ENCODE peak calls at places on chromosomes 5 and 9, in six cellular contexts. U is B cell, I is coronary artery, N is fibroblast of lung, P is A549, W is omental fat pad. H is an unnamed sample.
A peak's percentile ranks its signal among the peaks of the same experiment; 100 is the strongest.

GRCh38 chr9:27436234-27436633 is 87.9 kb upstream of the IFNK start:
- DNase-seq in U (no peak), I (no peak), N (no peak), P (no peak), W (no peak), H (no peak)

GRCh38 chr5:132102101-132102701 is 28.6 kb downstream of the CSF2 start:
- DNase-seq in U (no peak), I (no peak), N (no peak), P (no peak), W (no peak), H (no peak)

GRCh38 chr5:76794871-76795270 is 24.0 kb upstream of the F2RL1 start:
- DNase-seq in U (no peak), I (no peak), N (peak; percentile 79), P (no peak), W (no peak), H (no peak)

GRCh38 chr5:37090781-37091180 is 158.4 kb downstream of the CPLANE1 start:
- DNase-seq in U (no peak), I (no peak), N (peak; percentile 50), P (no peak), W (no peak), H (no peak)

GRCh38 chr5:15513379-15513778 is 13.4 kb downstream of the FBXL7 start:
- DNase-seq in U (no peak), I (no peak), N (no peak), P (no peak), W (no peak), H (no peak)

GRCh38 chr5:89580976-89581375 is 698.0 kb upstream of the MEF2C start:
- DNase-seq in U (peak; percentile 12), I (no peak), N (no peak), P (no peak), W (no peak), H (no peak)

GRCh38 chr9:32579706-32580331 is 6.9 kb upstream of the NDUFB6 start:
- DNase-seq in U (peak; percentile 80), I (no peak), N (peak; percentile 72), P (peak; percentile 28), W (peak; percentile 84), H (peak; percentile 50)

GRCh38 chr5:109146611-109147010 is 263.2 kb downstream of the PJA2 start:
- DNase-seq in U (no peak), I (no peak), N (peak; percentile 61), P (no peak), W (no peak), H (no peak)

GRCh38 chr9:10661376-10661775 is 48.6 kb upstream of the PTPRD start:
- DNase-seq in U (no peak), I (no peak), N (no peak), P (no peak), W (no peak), H (no peak)

GRCh38 chr5:115398726-115399125 is 102.3 kb upstream of the CCDC112 start:
- DNase-seq in U (no peak), I (no peak), N (peak; percentile 93), P (no peak), W (no peak), H (no peak)

GRCh38 chr5:52896524-52897237 is 92.5 kb upstream of the ITGA2 start:
- DNase-seq in U (no peak), I (no peak), N (no peak), P (no peak), W (no peak), H (no peak)

GRCh38 chr9:137672907-137673791 is 54.3 kb downstream of the EHMT1 start:
- DNase-seq in U (peak; percentile 75), I (no peak), N (peak; percentile 85), P (peak; percentile 67), W (no peak), H (peak; percentile 84)

GRCh38 chr9:126839301-126839700 is 21.1 kb upstream of the ZBTB34 start:
- DNase-seq in U (no peak), I (no peak), N (no peak), P (no peak), W (no peak), H (no peak)

GRCh38 chr5:112921031-112921832 is 795 bp downstream of the REEP5 start:
- DNase-seq in U (peak; percentile 71), I (peak; percentile 78), N (peak; percentile 63), P (peak; percentile 69), W (peak; percentile 35), H (peak; percentile 73)

GRCh38 chr9:124975131-124975530 is 34.2 kb upstream of the GOLGA1 start:
- DNase-seq in U (no peak), I (no peak), N (no peak), P (no peak), W (no peak), H (no peak)

GRCh38 chr9:127898433-127899199 is 787 bp downstream of the ST6GALNAC6 start:
- DNase-seq in U (no peak), I (peak; percentile 83), N (peak; percentile 90), P (no peak), W (no peak), H (peak; percentile 50)

GRCh38 chr5:69083412-69083811 is 10.4 kb upstream of the SLC30A5 start:
- DNase-seq in U (no peak), I (no peak), N (no peak), P (no peak), W (no peak), H (no peak)

DNA sequence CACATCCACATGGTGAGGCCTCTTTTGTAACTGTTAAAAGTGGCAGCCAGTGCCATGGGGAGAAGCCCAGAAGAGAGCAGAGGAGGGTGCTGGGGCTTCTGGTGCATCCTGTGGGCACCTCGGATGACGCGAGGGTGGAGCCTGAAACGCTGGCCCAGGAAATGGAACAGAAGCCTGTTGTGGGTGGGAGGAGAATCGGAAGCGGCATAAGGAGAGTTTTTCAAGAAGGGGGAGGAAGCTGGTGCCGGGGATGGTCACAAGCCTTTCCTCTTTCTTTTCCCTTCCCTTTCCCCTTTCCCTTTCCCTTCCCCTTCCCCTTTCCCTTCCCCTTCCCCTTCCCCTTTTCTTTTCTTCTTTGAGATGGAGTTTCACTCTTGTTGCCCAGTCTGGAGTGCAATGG is 12.9 kb downstream of the ANKRD33B start:
- DNase-seq in U (no peak), I (no peak), N (no peak), P (no peak), W (no peak), H (no peak)
- TF ChIP-seq CTCF in U (no peak), I (no peak), N (no peak), P (no peak), W (no peak), H (no peak)

GRCh38 chr5:139711067-139711851 is 63.1 kb downstream of the CXXC5 start:
- DNase-seq in U (peak; percentile 77), I (no peak), N (no peak), P (peak; percentile 31), W (no peak), H (peak; percentile 70)
- TF ChIP-seq CTCF in U (no peak), I (no peak), N (no peak), P (no peak), W (no peak), H (peak; percentile 37)

GRCh38 chr5:61139094-61139873 is 23.0 kb downstream of the SMIM15 start:
- DNase-seq in U (no peak), I (no peak), N (no peak), P (no peak), W (no peak), H (no peak)
- TF ChIP-seq CTCF in U (no peak), I (no peak), N (no peak), P (peak; percentile 27), W (no peak), H (no peak)

DNA sequence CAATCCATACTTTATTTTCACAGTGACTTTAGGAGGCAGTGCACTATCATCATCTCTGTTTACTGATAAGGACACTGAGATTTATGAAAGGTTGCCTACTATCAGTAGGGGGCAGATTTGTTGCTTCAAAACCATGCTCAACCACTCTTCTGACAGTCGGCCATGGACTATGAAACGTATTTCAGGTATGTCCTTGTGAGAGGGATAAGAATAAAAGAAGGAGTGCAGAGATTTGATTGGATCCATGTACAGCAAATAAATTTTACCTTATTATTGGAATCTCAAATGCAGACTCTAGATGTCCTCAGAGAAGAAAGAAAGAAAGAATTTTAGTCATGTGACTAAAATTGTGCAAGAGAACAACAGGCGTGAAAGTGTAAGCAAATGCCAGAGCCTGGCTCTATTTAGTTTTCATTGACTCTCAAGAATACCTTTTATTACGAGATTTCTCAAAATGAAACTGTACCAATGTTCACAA is 296.6 kb upstream of the RASA1 start:
- DNase-seq in U (peak; percentile 3), I (no peak), N (peak; percentile 48), P (no peak), W (no peak), H (no peak)
- TF ChIP-seq CTCF in U (peak; percentile 18), I (no peak), N (no peak), P (no peak), W (no peak), H (peak; percentile 36)

GRCh38 chr5:1769017-1769640 is 30.5 kb downstream of the MRPL36 start:
- DNase-seq in U (no peak), I (no peak), N (no peak), P (no peak), W (no peak), H (no peak)

GRCh38 chr5:1769752-1770442 is 29.7 kb downstream of the MRPL36 start:
- DNase-seq in U (no peak), I (no peak), N (no peak), P (no peak), W (no peak), H (no peak)

GRCh38 chr5:1770443-1770802 is 29.2 kb downstream of the MRPL36 start:
- DNase-seq in U (no peak), I (no peak), N (no peak), P (no peak), W (no peak), H (no peak)

GRCh38 chr5:1771149-1772065 is 28.2 kb downstream of the MRPL36 start:
- DNase-seq in U (no peak), I (no peak), N (no peak), P (no peak), W (no peak), H (no peak)

DNA sequence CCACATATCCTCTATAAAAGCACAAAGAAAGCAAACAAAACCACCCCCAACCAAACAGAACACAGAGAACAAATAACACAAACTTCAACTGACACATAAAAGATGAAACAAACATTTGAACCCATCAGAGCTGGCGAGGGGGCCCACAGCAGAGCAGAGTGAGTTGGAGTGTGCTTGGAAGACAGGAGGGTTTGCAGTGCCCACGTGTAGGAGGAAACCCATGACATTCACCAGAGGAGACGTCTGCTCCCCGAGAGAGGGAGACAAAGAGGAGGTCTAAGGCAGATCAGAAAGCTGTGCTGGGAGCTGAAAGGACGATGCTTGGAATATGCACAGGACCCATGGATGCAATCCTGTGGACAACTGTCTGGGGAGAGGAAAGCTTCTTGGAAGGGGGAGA is 27.0 kb downstream of the MRPL36 start:
- DNase-seq in U (no peak), I (no peak), N (peak; percentile 58), P (peak; percentile 47), W (no peak), H (no peak)
- TF ChIP-seq CTCF in U (no peak), I (no peak), N (peak; percentile 53), P (no peak), W (no peak), H (peak; percentile 9)

GRCh38 chr9:93533863-93534262 is 42.5 kb upstream of the PHF2 start:
- DNase-seq in U (no peak), I (no peak), N (no peak), P (peak; percentile 8), W (no peak), H (no peak)

GRCh38 chr9:93536874-93537273 is 39.5 kb upstream of the PHF2 start:
- DNase-seq in U (no peak), I (no peak), N (no peak), P (no peak), W (no peak), H (no peak)

GRCh38 chr9:93536167-93536566 is 40.2 kb upstream of the PHF2 start:
- DNase-seq in U (no peak), I (no peak), N (no peak), P (no peak), W (no peak), H (no peak)

GRCh38 chr9:93532121-93532520 is 44.3 kb upstream of the PHF2 start:
- DNase-seq in U (no peak), I (no peak), N (peak; percentile 37), P (no peak), W (no peak), H (no peak)

GRCh38 chr9:93531374-93531773 is 45.0 kb upstream of the PHF2 start:
- DNase-seq in U (no peak), I (no peak), N (no peak), P (no peak), W (no peak), H (no peak)
- TF ChIP-seq CTCF in U (no peak), I (no peak), N (no peak), P (no peak), W (no peak), H (no peak)

H was measured in GM10248.